ENCODE peak calls at places on chromosomes 2 and 18, in five cellular contexts. G is transverse colon, W is GM23338, S is HCT116, Y is sigmoid colon. X is an unnamed sample.

GRCh38 chr2:71071681-71072398 is 3.4 kb downstream of the NAGK start:
- DNase-seq in S (no peak), W (peak; percentile 47), Y (peak; percentile 66), G (peak; percentile 46), X (peak; percentile 95)

GRCh38 chr2:208370881-208371633 is 35.5 kb upstream of the PTH2R start:
- DNase-seq in Y (no peak), W (no peak), S (no peak), G (no peak), X (no peak)

GRCh38 chr2:42054657-42055430 is 7.0 kb downstream of the PKDCC start:
- DNase-seq in S (peak; percentile 10), Y (no peak), W (peak; percentile 84), G (peak; percentile 85), X (no peak)

GRCh38 chr2:63055510-63056308 is 5.1 kb downstream of the OTX1 start:
- DNase-seq in Y (peak; percentile 60), S (no peak), G (no peak), W (peak; percentile 62), X (no peak)

GRCh38 chr2:238240761-238241711 is 1.2 kb upstream of the HES6 start:
- DNase-seq in G (peak; percentile 73), Y (peak; percentile 78), S (peak; percentile 41), W (peak; percentile 96), X (no peak)

GRCh38 chr18:78730564-78731422 is 248.8 kb upstream of the SALL3 start:
- DNase-seq in G (no peak), Y (peak; percentile 40), S (no peak), W (no peak), X (no peak)

GRCh38 chr2:142323206-142323605 is 192.4 kb upstream of the LRP1B start:
- DNase-seq in S (no peak), Y (no peak), W (no peak), G (no peak), X (no peak)

GRCh38 chr18:57581301-57581934 is 5.1 kb downstream of the FECH start:
- DNase-seq in Y (no peak), W (no peak), G (peak; percentile 29), S (no peak), X (peak; percentile 45)

GRCh38 chr18:60534539-60534938 is 162.0 kb upstream of the MC4R start:
- DNase-seq in S (no peak), Y (no peak), G (no peak), W (no peak), X (no peak)

GRCh38 chr2:231398585-231398984 is 3.1 kb downstream of the B3GNT7 start:
- DNase-seq in Y (no peak), S (no peak), G (no peak), W (no peak), X (no peak)

DNA sequence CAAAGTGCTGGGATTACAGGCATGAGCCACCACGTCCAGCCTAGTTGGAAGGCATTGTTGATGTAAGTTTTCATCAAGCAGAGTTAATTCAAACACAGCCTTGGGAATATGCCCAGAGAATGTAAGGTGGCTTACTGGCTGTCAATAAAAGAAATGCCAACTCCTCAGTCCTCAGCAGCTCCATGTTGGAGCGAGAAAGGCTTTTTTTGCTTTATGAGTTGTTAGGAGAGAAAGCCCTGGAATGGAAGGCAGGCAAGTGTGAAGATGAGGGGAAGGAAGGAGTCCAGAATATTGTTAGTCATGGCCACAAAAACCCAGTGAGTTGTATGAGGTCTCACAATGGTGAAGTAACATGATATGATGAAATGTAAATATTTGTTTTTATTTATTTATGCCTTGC is 57.1 kb downstream of the MAP4K4 start:
- DNase-seq in G (no peak), W (no peak), Y (no peak), S (no peak), X (peak; percentile 14)
- TF ChIP-seq POLR2AphosphoS5 in G (no peak), W (no peak), Y (no peak), S (no peak), X (no peak)

GRCh38 chr2:60479226-60480088 is 74.0 kb downstream of the BCL11A start:
- DNase-seq in S (no peak), W (no peak), G (peak; percentile 42), Y (no peak), X (no peak)
- H3K27ac ChIP-seq in S (no peak overlapping the region), W (no peak overlapping the region), G (peak overlapping the region; percentile 73), Y (peak overlapping the region; percentile 67), X (no peak overlapping the region)

GRCh38 chr2:28949617-28950305 is 31.3 kb upstream of the TOGARAM2 start:
- DNase-seq in S (no peak), W (peak; percentile 42), Y (no peak), G (no peak), X (peak; percentile 23)

GRCh38 chr2:28950941-28951630 is 30.0 kb upstream of the TOGARAM2 start:
- DNase-seq in S (no peak), Y (no peak), G (no peak), W (no peak), X (no peak)

GRCh38 chr2:28949190-28949589 is 31.9 kb upstream of the TOGARAM2 start:
- DNase-seq in W (no peak), G (no peak), S (no peak), Y (no peak), X (no peak)

GRCh38 chr2:28952806-28953190 is 28.3 kb upstream of the TOGARAM2 start:
- DNase-seq in G (no peak), S (no peak), Y (no peak), W (no peak), X (peak; percentile 76)

GRCh38 chr2:28951910-28952805 is 28.9 kb upstream of the TOGARAM2 start:
- DNase-seq in Y (peak; percentile 70), W (peak; percentile 31), S (no peak), G (no peak), X (peak; percentile 86)
- TF ChIP-seq POLR2AphosphoS5 in Y (peak; percentile 48), W (no peak), S (no peak), G (no peak), X (no peak)

DNA sequence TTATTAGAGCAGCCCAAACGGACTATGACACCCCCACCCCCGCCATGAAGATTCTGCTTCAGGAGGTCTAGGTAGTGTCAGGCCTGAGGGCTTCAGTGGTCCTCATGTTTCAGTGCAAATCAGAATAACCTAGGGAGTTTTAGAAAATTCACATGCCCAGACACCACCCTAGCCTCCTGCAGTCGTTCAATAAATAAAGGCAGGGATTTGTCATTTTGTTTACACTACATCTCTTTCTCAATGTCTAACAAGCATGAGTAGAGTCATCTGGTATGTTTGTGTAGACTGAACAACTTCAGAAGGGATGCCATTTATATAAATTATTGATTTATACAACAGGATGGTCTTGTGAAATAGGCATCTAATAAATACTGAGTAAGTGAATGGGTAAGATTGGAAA is 112.1 kb upstream of the SERPINE2 start:
- DNase-seq in Y (no peak), G (no peak), S (no peak), W (no peak), X (no peak)
- H3K27ac ChIP-seq in Y (no peak overlapping the region), G (no peak overlapping the region), S (no peak overlapping the region), W (no peak overlapping the region), X (no peak overlapping the region)

DNA sequence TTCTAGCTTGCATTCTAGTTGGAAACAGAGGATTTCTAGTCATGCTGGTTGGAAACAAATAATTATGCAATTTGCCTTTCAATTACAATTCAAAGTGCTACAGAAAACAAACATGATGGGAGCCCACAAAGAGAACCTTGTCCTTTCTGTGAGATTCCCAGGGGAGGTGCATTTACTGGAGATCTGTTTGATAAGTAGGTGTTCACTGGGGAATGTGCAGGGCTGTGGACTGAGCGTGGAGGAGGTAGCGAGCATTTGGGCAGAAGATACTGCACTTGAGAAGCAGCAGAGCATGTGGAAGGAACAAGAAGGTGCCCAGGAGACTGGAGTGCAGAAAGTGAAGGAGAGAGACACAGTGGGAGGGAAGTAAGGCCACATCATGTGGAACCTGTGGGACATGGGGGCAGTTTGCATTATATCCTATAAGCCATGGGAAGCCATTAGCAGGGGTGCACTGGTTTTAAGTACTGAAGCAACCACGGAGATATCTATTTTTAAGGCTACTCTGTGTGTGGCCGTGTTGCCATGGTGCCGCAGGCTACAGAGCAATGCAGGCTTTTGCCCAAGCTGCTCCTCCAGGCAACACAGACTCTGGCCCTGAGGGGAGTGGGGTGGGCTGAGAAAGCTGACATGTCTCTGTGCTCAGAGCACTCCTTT is 154.0 kb downstream of the ANTXR1 start:
- DNase-seq in S (no peak), W (no peak), Y (no peak), G (no peak), X (no peak)
- TF ChIP-seq POLR2AphosphoS5 in S (no peak), W (no peak), Y (no peak), G (no peak), X (no peak)

DNA sequence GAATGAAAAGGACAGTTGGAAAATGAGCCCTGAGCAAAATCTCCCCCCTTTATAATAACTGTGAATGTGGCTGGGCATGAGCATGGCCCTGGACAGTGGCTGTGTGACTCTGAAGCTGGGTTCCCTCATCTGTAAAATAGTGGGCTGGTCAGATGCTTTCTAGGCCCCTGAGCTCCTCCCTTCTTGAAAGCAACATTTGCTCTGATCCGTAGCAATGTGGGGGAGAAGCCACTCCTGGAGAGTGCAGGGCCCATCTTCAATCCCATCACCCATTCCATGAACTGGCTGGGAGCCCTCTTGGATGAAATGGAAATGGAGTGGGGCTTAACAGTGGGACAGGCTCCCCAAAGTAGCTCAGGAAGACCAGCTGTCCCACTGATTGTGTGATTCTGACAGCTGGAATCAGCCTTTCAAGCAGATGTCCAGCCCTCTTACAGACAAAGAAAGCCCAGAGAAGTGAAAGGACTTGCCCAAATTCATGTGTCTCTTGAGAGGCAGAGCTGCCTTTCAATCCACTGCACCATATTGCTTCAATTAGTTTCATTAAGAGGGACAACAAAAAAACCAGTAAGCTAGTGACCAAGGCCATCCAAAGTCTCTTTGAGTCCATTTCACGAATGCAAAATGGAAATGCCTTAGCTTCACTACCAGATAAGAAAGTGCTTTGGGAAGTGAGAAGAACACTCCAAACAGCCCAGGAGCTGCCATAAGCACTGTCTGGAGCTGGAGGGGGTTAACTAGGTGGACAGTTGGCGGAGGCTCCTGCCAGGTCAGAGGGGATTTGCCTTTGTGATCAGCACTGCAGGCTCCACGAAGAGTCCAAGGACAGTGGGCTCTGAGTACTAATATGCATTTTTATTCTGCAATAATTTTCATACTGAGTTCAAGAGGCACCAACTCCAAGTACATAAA is 233.0 kb upstream of the SMAD2 start:
- DNase-seq in Y (no peak), G (no peak), W (no peak), S (no peak), X (no peak)
- H3K27ac ChIP-seq in Y (no peak overlapping the region), G (no peak overlapping the region), W (no peak overlapping the region), S (no peak overlapping the region), X (no peak overlapping the region)

GRCh38 chr18:55232506-55232905 is 273.2 kb upstream of the CCDC68 start:
- DNase-seq in S (no peak), Y (no peak), G (no peak), W (no peak), X (no peak)
- TF ChIP-seq POLR2AphosphoS5 in S (no peak), Y (no peak), G (no peak), W (no peak), X (no peak)